ENCODE peak calls at places on chromosomes 6 and 20, in eight cellular contexts. G is heart right ventricle; M is GM23248; D is body of pancreas; H is stomach; Z is CD8-positive, alpha-beta T cell; P is cardiac muscle cell; E is fibroblast of lung. V is an unnamed sample.

GRCh38 chr6:76441850-76442249 is 369.4 kb upstream of the IMPG1 start:
- DNase-seq in D (no peak), E (no peak), P (peak; percentile 20), G (no peak), M (no peak), Z (no peak), H (no peak), V (no peak)

GRCh38 chr6:169981051-169981450 is 229.6 kb downstream of the ERMARD start:
- DNase-seq in D (no peak), M (no peak), P (no peak), E (no peak), G (no peak), H (no peak), Z (peak; percentile 1), V (no peak)

GRCh38 chr20:24950128-24950835 is 1.2 kb downstream of the CST7 start:
- DNase-seq in D (peak; percentile 9), M (no peak), Z (no peak), H (peak; percentile 24), E (no peak), G (no peak), P (no peak), V (no peak)

GRCh38 chr6:99285881-99286280 is 63.6 kb downstream of the FAXC start:
- DNase-seq in H (peak; percentile 39), D (no peak), G (no peak), M (no peak), P (no peak), E (no peak), Z (no peak), V (no peak)

GRCh38 chr6:3442444-3443220 is 14.2 kb downstream of the SLC22A23 start:
- DNase-seq in H (no peak), M (peak; percentile 67), Z (no peak), G (no peak), P (peak; percentile 75), D (no peak), E (peak; percentile 94), V (no peak)

GRCh38 chr6:108751851-108752732 is 96.1 kb upstream of the ARMC2 start:
- DNase-seq in M (no peak), P (no peak), Z (no peak), E (no peak), H (no peak), G (no peak), D (peak; percentile 84), V (no peak)

GRCh38 chr6:100881707-100882040 is 545 bp upstream of the ASCC3 start:
- DNase-seq in H (no peak), M (peak; percentile 40), D (no peak), P (no peak), Z (no peak), G (no peak), E (no peak), V (no peak)

GRCh38 chr20:38043512-38044300 is 10.2 kb downstream of the RPRD1B start:
- DNase-seq in D (no peak), Z (no peak), H (no peak), G (no peak), P (peak; percentile 38), E (peak; percentile 91), M (peak; percentile 91), V (peak; percentile 86)

GRCh38 chr20:35145141-35145564 is 2.0 kb downstream of the EDEM2 start:
- DNase-seq in E (peak; percentile 62), M (peak; percentile 62), D (no peak), P (peak; percentile 81), H (no peak), G (no peak), Z (no peak), V (no peak)

GRCh38 chr20:25076201-25076600 is 5.7 kb downstream of the VSX1 start:
- DNase-seq in H (no peak), Z (no peak), G (no peak), D (peak; percentile 8), M (no peak), E (peak; percentile 27), P (peak; percentile 12), V (no peak)

GRCh38 chr6:43076928-43077809 is 1.1 kb downstream of the PTK7 start:
- DNase-seq in P (peak; percentile 54), H (no peak), M (peak; percentile 72), E (peak; percentile 67), D (peak; percentile 31), G (no peak), Z (no peak), V (peak; percentile 57)

GRCh38 chr6:159169193-159169555 is at the start of gene FNDC1:
- DNase-seq in Z (peak; percentile 23), D (no peak), G (no peak), H (no peak), P (no peak), M (peak; percentile 67), E (no peak), V (peak; percentile 33)

GRCh38 chr6:162572240-162572639 is 155.3 kb downstream of the PRKN start:
- DNase-seq in H (no peak), G (no peak), M (no peak), E (no peak), Z (no peak), P (no peak), D (no peak), V (no peak)

GRCh38 chr20:43191946-43192847 is 2.5 kb upstream of the PTPRT start:
- DNase-seq in P (peak; percentile 6), Z (no peak), H (no peak), D (peak; percentile 31), G (peak; percentile 5), E (no peak), M (peak; percentile 35), V (peak; percentile 34)

GRCh38 chr6:22583927-22584326 is 14.6 kb downstream of the HDGFL1 start:
- DNase-seq in G (no peak), D (no peak), P (no peak), M (peak; percentile 6), Z (no peak), E (no peak), H (no peak), V (peak; percentile 17)

GRCh38 chr6:158649289-158650143 is at the start of gene SYTL3:
- DNase-seq in P (peak; percentile 92), E (peak; percentile 88), D (no peak), M (peak; percentile 87), Z (peak; percentile 93), H (peak; percentile 64), G (peak; percentile 41), V (peak; percentile 77)

GRCh38 chr6:145829102-145829501 is 14.5 kb upstream of the FBXO30 start:
- DNase-seq in P (no peak), Z (no peak), E (no peak), D (no peak), H (no peak), G (peak; percentile 24), M (no peak), V (no peak)

GRCh38 chr6:165880721-165881120 is 217.7 kb upstream of the PDE10A start:
- DNase-seq in P (no peak), E (peak; percentile 23), H (no peak), M (peak; percentile 8), Z (no peak), G (no peak), D (no peak), V (peak; percentile 45)

GRCh38 chr20:20085812-20086211 is 33.5 kb downstream of the CFAP61 start:
- DNase-seq in G (peak; percentile 30), P (no peak), H (peak; percentile 35), E (no peak), Z (no peak), D (no peak), M (peak; percentile 23), V (no peak)

GRCh38 chr6:95133578-95133977 is 443.8 kb upstream of the MANEA start:
- DNase-seq in M (peak; percentile 17), G (no peak), D (no peak), Z (no peak), H (no peak), E (peak; percentile 1), P (no peak), V (no peak)

GRCh38 chr6:152313542-152314482 is 323.4 kb downstream of the SYNE1 start:
- DNase-seq in E (peak; percentile 79), G (no peak), D (no peak), H (no peak), M (peak; percentile 49), Z (no peak), P (peak; percentile 78), V (no peak)

GRCh38 chr6:56724455-56724854 is 81.8 kb upstream of the DST start:
- DNase-seq in H (no peak), Z (no peak), P (peak; percentile 58), E (peak; percentile 92), G (no peak), D (no peak), M (peak; percentile 75), V (peak; percentile 33)

GRCh38 chr6:35486005-35486925 is 10.6 kb downstream of the TEAD3 start:
- DNase-seq in M (no peak), P (peak; percentile 81), G (no peak), Z (no peak), D (peak; percentile 66), H (peak; percentile 86), E (no peak), V (no peak)

GRCh38 chr6:157608221-157609075 is 214.6 kb upstream of the SNX9 start:
- DNase-seq in Z (no peak), M (no peak), P (no peak), D (no peak), E (no peak), H (no peak), G (no peak), V (no peak)

GRCh38 chr6:9139762-9140161 is 704.4 kb upstream of the SLC35B3 start:
- DNase-seq in H (no peak), E (peak; percentile 60), Z (no peak), G (no peak), M (peak; percentile 90), P (no peak), D (no peak), V (peak; percentile 86)

GRCh38 chr20:45340236-45340847 is 7.9 kb downstream of the SDC4 start:
- DNase-seq in Z (no peak), G (no peak), E (no peak), M (no peak), P (no peak), H (peak; percentile 81), D (peak; percentile 87), V (no peak)
- H3K4me3 ChIP-seq in Z (no peak overlapping the region), G (no peak overlapping the region), E (no peak overlapping the region), M (no peak overlapping the region), P (no peak overlapping the region), H (no peak overlapping the region), D (no peak overlapping the region), V (no peak overlapping the region)

DNA sequence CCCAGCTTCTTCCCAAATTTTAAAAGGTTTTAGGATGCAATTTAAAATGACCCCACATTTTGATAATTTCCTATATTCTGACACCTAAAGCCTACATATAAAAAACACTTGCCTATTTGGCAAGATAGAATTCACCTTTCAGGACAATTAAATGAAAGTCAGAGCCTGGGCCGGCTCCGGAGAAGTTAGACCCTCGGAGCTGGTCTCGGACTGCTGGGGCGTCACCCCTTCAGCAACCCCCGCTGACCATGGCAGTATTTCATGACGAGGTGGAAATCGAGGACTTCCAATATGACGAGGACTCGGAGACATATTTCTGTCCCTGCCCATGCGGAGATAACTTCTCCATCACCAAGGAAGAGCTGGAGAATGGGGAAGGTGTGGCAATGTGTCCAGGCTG is 16.2 kb downstream of the TCFL5 start:
- DNase-seq in M (no peak), H (no peak), E (no peak), G (no peak), Z (no peak), D (no peak), P (no peak), V (no peak)
- H3K36me3 ChIP-seq in M (no peaks in the 10 kb centered on the region), H (peaks cover 19% of the 10 kb centered on the region), E (peaks cover 1% of the 10 kb centered on the region), G (no peaks in the 10 kb centered on the region), Z (no peaks in the 10 kb centered on the region), D (no peaks in the 10 kb centered on the region), P (peaks cover 2% of the 10 kb centered on the region), V (peaks cover 55% of the 10 kb centered on the region)

GRCh38 chr6:167529684-167530335 is 204.9 kb downstream of the TTLL2 start:
- DNase-seq in D (no peak), E (no peak), G (no peak), Z (no peak), M (no peak), P (no peak), H (no peak), V (no peak)
- H3K9me3 ChIP-seq in D (no peaks in the 10 kb centered on the region), E (no peaks in the 10 kb centered on the region), G (no peaks in the 10 kb centered on the region), Z (no peaks in the 10 kb centered on the region), M (no peaks in the 10 kb centered on the region), P (no peaks in the 10 kb centered on the region), H (no peaks in the 10 kb centered on the region), V (no peaks in the 10 kb centered on the region)

GRCh38 chr6:15020114-15020770 is 225.6 kb upstream of the JARID2 start:
- DNase-seq in Z (no peak), E (no peak), G (no peak), M (no peak), P (no peak), D (no peak), H (no peak), V (no peak)
- H3K4me3 ChIP-seq in Z (no peak overlapping the region), E (no peak overlapping the region), G (no peak overlapping the region), M (no peak overlapping the region), P (no peak overlapping the region), D (no peak overlapping the region), H (no peak overlapping the region), V (no peak overlapping the region)